ENCODE peak calls at places on chromosomes 1 and 21, in eight cellular contexts. L is ELF-1, V is immature natural killer cell, D is SHP77, T is OCI-LY7, I is H54, Z is HFFc6, Y is activated T-helper 1 cell treated with Interleukin-2 at 50 U/mL for 16 hours. N is an unnamed sample.

GRCh38 chr1:10615932-10616671 is 141.4 kb downstream of the PEX14 start:
- DNase-seq in L (no peak), V (no peak), D (no peak), T (no peak), I (no peak), Z (no peak), Y (no peak), N (no peak)

GRCh38 chr1:19963636-19964035 is 15.8 kb downstream of the PLA2G2A start:
- DNase-seq in L (no peak), V (no peak), D (no peak), T (no peak), I (no peak), Z (no peak), Y (no peak), N (no peak)

GRCh38 chr1:55338448-55338820 is 123.3 kb upstream of the USP24 start:
- DNase-seq in L (no peak), V (no peak), D (no peak), T (no peak), I (no peak), Z (no peak), Y (no peak), N (no peak)

GRCh38 chr21:19553930-19554615 is 1150.5 kb upstream of the TMPRSS15 start:
- DNase-seq in L (peak), V (no peak), D (no peak), T (no peak), I (no peak), Z (no peak), Y (no peak), N (no peak)

GRCh38 chr1:61506231-61506630 is 218.7 kb downstream of the TM2D1 start:
- DNase-seq in L (no peak), V (no peak), D (no peak), T (no peak), I (no peak), Z (peak), Y (no peak), N (no peak)

GRCh38 chr1:46380004-46380403 is 14.1 kb upstream of the FAAH start:
- DNase-seq in L (no peak), V (no peak), D (no peak), T (no peak), I (no peak), Z (no peak), Y (no peak), N (no peak)

GRCh38 chr21:26194811-26195251 is 24.3 kb upstream of the APP start:
- DNase-seq in L (no peak), V (no peak), D (no peak), T (no peak), I (no peak), Z (peak), Y (no peak), N (no peak)

GRCh38 chr1:37267111-37267835 is 207.1 kb upstream of the ZC3H12A start:
- DNase-seq in L (peak), V (no peak), D (no peak), T (no peak), I (no peak), Z (no peak), Y (no peak), N (no peak)

GRCh38 chr21:37939251-37939650 is 23.0 kb upstream of the KCNJ6 start:
- DNase-seq in L (no peak), V (no peak), D (no peak), T (no peak), I (no peak), Z (no peak), Y (no peak), N (peak)

GRCh38 chr1:209727785-209728184 is 23.1 kb downstream of the HSD11B1 start:
- DNase-seq in L (no peak), V (no peak), D (no peak), T (no peak), I (no peak), Z (no peak), Y (no peak), N (no peak)

GRCh38 chr1:203668401-203668800 is 41.8 kb downstream of the ATP2B4 start:
- DNase-seq in L (no peak), V (no peak), D (no peak), T (no peak), I (no peak), Z (no peak), Y (no peak), N (no peak)

GRCh38 chr1:18182518-18183160 is 75.0 kb downstream of the IGSF21 start:
- DNase-seq in L (peak), V (no peak), D (peak), T (no peak), I (peak), Z (no peak), Y (no peak), N (no peak)

GRCh38 chr1:225498539-225499135 is 70.8 kb upstream of the LBR start:
- DNase-seq in L (no peak), V (no peak), D (no peak), T (no peak), I (no peak), Z (no peak), Y (no peak), N (no peak)

GRCh38 chr21:33360871-33361602 is 36.3 kb downstream of the IFNAR1 start:
- DNase-seq in L (peak), V (peak), D (peak), T (peak), I (peak), Z (peak), Y (peak), N (no peak)

GRCh38 chr1:170938281-170938680 is 2.9 kb downstream of the MROH9 start:
- DNase-seq in L (no peak), V (no peak), D (no peak), T (no peak), I (no peak), Z (no peak), Y (no peak), N (no peak)

GRCh38 chr1:231869364-231869763 is 242.8 kb downstream of the DISC1 start:
- DNase-seq in L (no peak), V (no peak), D (no peak), T (peak), I (no peak), Z (no peak), Y (no peak), N (no peak)

GRCh38 chr1:2921970-2922686 is 99.1 kb upstream of the ACTRT2 start:
- DNase-seq in L (peak), V (peak), D (no peak), T (peak), I (no peak), Z (no peak), Y (peak), N (no peak)

GRCh38 chr1:79532555-79532954 is 526.0 kb upstream of the ADGRL4 start:
- DNase-seq in L (no peak), V (no peak), D (no peak), T (peak), I (no peak), Z (no peak), Y (no peak), N (no peak)

GRCh38 chr1:56081151-56081550 is 498.2 kb downstream of the PLPP3 start:
- DNase-seq in L (no peak), V (no peak), D (no peak), T (no peak), I (no peak), Z (peak), Y (no peak), N (no peak)

GRCh38 chr1:53330819-53331218 is 2.9 kb upstream of the LRP8 start:
- DNase-seq in L (peak), V (no peak), D (no peak), T (no peak), I (no peak), Z (no peak), Y (no peak), N (no peak)

GRCh38 chr1:53352576-53352975 is 24.7 kb upstream of the LRP8 start:
- DNase-seq in L (no peak), V (no peak), D (no peak), T (no peak), I (no peak), Z (no peak), Y (no peak), N (no peak)

GRCh38 chr21:42566524-42567180 is 53.0 kb downstream of the SLC37A1 start:
- DNase-seq in L (no peak), V (no peak), D (no peak), T (no peak), I (no peak), Z (no peak), Y (no peak), N (no peak)

GRCh38 chr1:235035928-235036327 is 92.7 kb downstream of the TOMM20 start:
- DNase-seq in L (no peak), V (no peak), D (no peak), T (no peak), I (no peak), Z (no peak), Y (no peak), N (no peak)

GRCh38 chr1:39672551-39672947 is 642 bp upstream of the NT5C1A start:
- DNase-seq in L (peak), V (no peak), D (no peak), T (no peak), I (no peak), Z (no peak), Y (no peak), N (no peak)

GRCh38 chr1:112759228-112759627 is 44.1 kb upstream of the PPM1J start:
- DNase-seq in L (no peak), V (no peak), D (no peak), T (no peak), I (no peak), Z (no peak), Y (no peak), N (no peak)

GRCh38 chr1:1315435-1315901 is 7.1 kb downstream of the PUSL1 start:
- DNase-seq in L (no peak), V (no peak), D (no peak), T (no peak), I (no peak), Z (no peak), Y (no peak), N (no peak)

GRCh38 chr1:22290611-22291010 is 147.7 kb upstream of the WNT4 start:
- DNase-seq in L (no peak), V (no peak), D (no peak), T (no peak), I (no peak), Z (no peak), Y (no peak), N (no peak)

GRCh38 chr1:226083303-226084101 is 21.0 kb downstream of the H3-3A start:
- DNase-seq in L (peak), V (peak), D (peak), T (peak), I (peak), Z (peak), Y (peak), N (no peak)

GRCh38 chr1:54581621-54582035 is 33.6 kb downstream of the ACOT11 start:
- DNase-seq in L (no peak), V (no peak), D (no peak), T (no peak), I (peak), Z (peak), Y (no peak), N (peak)

GRCh38 chr1:10387611-10388386 is 11.1 kb upstream of the PGD start:
- DNase-seq in L (peak), V (no peak), D (no peak), T (peak), I (no peak), Z (peak), Y (no peak), N (no peak)

GRCh38 chr1:210726621-210727020 is 397.9 kb downstream of the HHAT start:
- DNase-seq in L (peak), V (peak), D (no peak), T (peak), I (no peak), Z (peak), Y (no peak), N (no peak)

GRCh38 chr21:43598416-43599120 is 60.7 kb downstream of the HSF2BP start:
- DNase-seq in L (peak), V (no peak), D (no peak), T (no peak), I (no peak), Z (peak), Y (no peak), N (no peak)

GRCh38 chr1:88935522-88936222 is 44.3 kb upstream of the GTF2B start:
- DNase-seq in L (no peak), V (peak), D (peak), T (peak), I (peak), Z (peak), Y (no peak), N (no peak)

GRCh38 chr21:36429672-36430546 is 44.7 kb downstream of the CHAF1B start:
- DNase-seq in L (peak), V (peak), D (peak), T (no peak), I (peak), Z (peak), Y (peak), N (peak)

GRCh38 chr1:244273845-244274619 is 177.7 kb downstream of the ADSS2 start:
- DNase-seq in L (peak), V (no peak), D (peak), T (no peak), I (peak), Z (peak), Y (no peak), N (peak)

N was measured in keratinocyte.